ENCODE peak calls at places on chromosome 15, in six cellular contexts. D is SJSA1; Y is heart right ventricle; O is neuronal stem cell; U is effector memory CD4-positive, alpha-beta T cell; I is pancreas. V is an unnamed sample.

GRCh38 chr15:40334941-40335795 is 5.6 kb downstream of the CCDC9B start:
- DNase-seq in Y (no peak), U (no peak), O (no peak), D (no peak), I (no peak), V (no peak)

GRCh38 chr15:40364259-40364658 is 6.2 kb downstream of the DISP2 start:
- DNase-seq in U (no peak), D (no peak), O (no peak), I (no peak), Y (no peak), V (no peak)

GRCh38 chr15:88166330-88166993 is 90.1 kb downstream of the NTRK3 start:
- DNase-seq in O (peak), U (no peak), D (no peak), I (no peak), Y (no peak), V (no peak)

GRCh38 chr15:74519311-74519710 is 21.7 kb upstream of the ARID3B start:
- DNase-seq in I (no peak), U (no peak), O (no peak), Y (no peak), D (peak), V (no peak)

GRCh38 chr15:65130941-65131340 is 2.7 kb downstream of the PDCD7 start:
- DNase-seq in U (no peak), I (no peak), O (no peak), Y (no peak), D (peak), V (no peak)

GRCh38 chr15:31758126-31758525 is 272.2 kb upstream of the CHRNA7 start:
- DNase-seq in O (no peak), D (peak), U (no peak), Y (peak), I (peak), V (peak)

GRCh38 chr15:34952481-34952880 is 17.1 kb downstream of the AQR start:
- DNase-seq in I (no peak), D (no peak), O (no peak), U (no peak), Y (no peak), V (no peak)

GRCh38 chr15:41695750-41696436 is 35.7 kb downstream of the MGA start:
- DNase-seq in Y (peak), I (no peak), U (peak), D (no peak), O (no peak), V (no peak)

GRCh38 chr15:58457466-58457965 is 25.7 kb downstream of the LIPC start:
- DNase-seq in I (no peak), U (no peak), D (peak), Y (no peak), O (no peak), V (no peak)

GRCh38 chr15:50718700-50719125 is 32.1 kb upstream of the TRPM7 start:
- DNase-seq in Y (no peak), O (no peak), U (no peak), I (no peak), D (no peak), V (no peak)

GRCh38 chr15:82986442-82986780 is 401 bp downstream of the RAMAC start:
- DNase-seq in I (no peak), D (no peak), O (no peak), Y (no peak), U (peak), V (no peak)

GRCh38 chr15:37100109-37100873 is at the start of gene MEIS2:
- DNase-seq in I (peak), D (peak), O (peak), Y (peak), U (no peak), V (peak)

GRCh38 chr15:78752492-78753358 is 58.5 kb downstream of the ADAMTS7 start:
- DNase-seq in I (no peak), O (no peak), Y (peak), U (no peak), D (no peak), V (no peak)

GRCh38 chr15:51737538-51738305 is at the start of gene LYSMD2:
- DNase-seq in O (peak), Y (peak), U (peak), I (peak), D (peak), V (no peak)

GRCh38 chr15:95149036-95149435 is 917.7 kb downstream of the MCTP2 start:
- DNase-seq in U (no peak), D (no peak), Y (no peak), I (no peak), O (no peak), V (no peak)

GRCh38 chr15:67146214-67146613 is 80.8 kb downstream of the SMAD3 start:
- DNase-seq in D (no peak), O (no peak), Y (peak), U (no peak), I (peak), V (no peak)

GRCh38 chr15:52730163-52730562 is 51.0 kb upstream of the ATOSA start:
- DNase-seq in D (no peak), O (no peak), U (peak), I (no peak), Y (no peak), V (no peak)

GRCh38 chr15:31586841-31587240 is 260.2 kb downstream of the KLF13 start:
- DNase-seq in O (no peak), U (no peak), D (no peak), I (no peak), Y (no peak), V (no peak)

GRCh38 chr15:57789225-57789624 is 82.7 kb downstream of the POLR2M start:
- DNase-seq in I (no peak), D (no peak), Y (no peak), O (no peak), U (no peak), V (no peak)

GRCh38 chr15:84988909-84989644 is 7.4 kb downstream of the PDE8A start:
- DNase-seq in Y (no peak), I (no peak), U (no peak), D (no peak), O (no peak), V (no peak)

GRCh38 chr15:98077186-98077585 is 116.7 kb downstream of the ARRDC4 start:
- DNase-seq in I (no peak), D (no peak), O (no peak), Y (no peak), U (no peak), V (no peak)

GRCh38 chr15:66253643-66254363 is at the start of gene MEGF11:
- DNase-seq in U (no peak), D (no peak), Y (no peak), I (no peak), O (no peak), V (no peak)

GRCh38 chr15:57820119-57820518 is 113.6 kb downstream of the POLR2M start:
- DNase-seq in D (no peak), U (no peak), I (no peak), Y (no peak), O (no peak), V (no peak)

GRCh38 chr15:43370310-43370974 is 401 bp downstream of the ZSCAN29 start:
- DNase-seq in I (peak), Y (no peak), O (peak), U (no peak), D (peak), V (peak)

GRCh38 chr15:74036271-74037170 is 42.0 kb downstream of the PML start:
- DNase-seq in D (peak), Y (peak), O (peak), U (no peak), I (no peak), V (no peak)

GRCh38 chr15:36029606-36030005 is 483.6 kb upstream of the DPH6 start:
- DNase-seq in U (no peak), D (no peak), O (no peak), I (no peak), Y (no peak), V (no peak)

GRCh38 chr15:41940441-41940857 is 31.9 kb downstream of the EHD4 start:
- DNase-seq in U (no peak), D (no peak), Y (no peak), I (no peak), O (no peak), V (no peak)

GRCh38 chr15:94232107-94232506 is 746 bp downstream of the MCTP2 start:
- DNase-seq in Y (no peak), I (no peak), D (no peak), U (no peak), O (no peak), V (no peak)

GRCh38 chr15:56249080-56249479 is 5.4 kb upstream of the RFX7 start:
- DNase-seq in Y (no peak), O (no peak), I (no peak), U (no peak), D (no peak), V (no peak)

GRCh38 chr15:40239671-40240618 is 1.1 kb downstream of the PAK6 start:
- DNase-seq in Y (no peak), U (no peak), I (no peak), D (no peak), O (no peak), V (peak)

GRCh38 chr15:88440021-88440420 is 27.2 kb downstream of the MRPL46 start:
- DNase-seq in O (no peak), Y (no peak), I (no peak), U (no peak), D (no peak), V (no peak)

GRCh38 chr15:82624008-82624407 is 23.2 kb downstream of the CPEB1 start:
- DNase-seq in D (no peak), O (no peak), U (no peak), Y (no peak), I (no peak), V (no peak)

GRCh38 chr15:66404532-66404931 is 17.8 kb downstream of the MAP2K1 start:
- DNase-seq in Y (no peak), D (no peak), U (no peak), O (no peak), I (no peak), V (no peak)

GRCh38 chr15:68601206-68602197 is 22.7 kb downstream of the CORO2B start:
- DNase-seq in U (no peak), D (no peak), O (no peak), I (no peak), Y (peak), V (no peak)
- H3K27ac ChIP-seq in U (no peak), D (no peak), O (no peak), I (no peak), Y (peak), V (peak)

GRCh38 chr15:90957105-90957790 is 2.6 kb downstream of the RCCD1 start:
- DNase-seq in Y (no peak), O (no peak), I (no peak), D (no peak), U (no peak), V (no peak)
- H3K27ac ChIP-seq in Y (peak), O (no peak), I (peak), D (no peak), U (no peak), V (peak)

DNA sequence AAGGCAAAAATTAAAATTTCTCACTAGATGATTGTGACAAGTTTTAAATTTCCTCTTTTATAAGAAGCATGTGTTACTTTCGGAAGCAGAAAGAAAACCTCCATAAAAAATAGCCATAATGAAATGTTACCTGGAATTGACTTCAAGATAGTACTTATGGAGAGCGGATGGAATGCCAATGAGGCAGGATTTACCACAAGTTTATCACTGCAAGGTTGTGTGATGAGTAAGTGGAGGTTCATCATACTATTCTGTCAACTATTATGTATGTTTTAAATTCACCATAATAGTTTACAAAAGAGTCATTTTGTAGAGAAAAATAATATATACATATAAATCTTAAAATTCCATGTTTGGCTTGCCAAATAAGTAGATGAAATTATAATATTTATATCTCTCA is 230.3 kb downstream of the SCAPER start:
- DNase-seq in D (no peak), Y (no peak), O (no peak), I (no peak), U (no peak), V (no peak)
- H3K27ac ChIP-seq in D (no peak), Y (no peak), O (no peak), I (no peak), U (no peak), V (no peak)

GRCh38 chr15:77620960-77621647 is 11.6 kb downstream of the LINGO1 start:
- DNase-seq in D (no peak), I (no peak), Y (no peak), O (no peak), U (no peak), V (no peak)
- H3K27ac ChIP-seq in D (no peak), I (no peak), Y (no peak), O (no peak), U (no peak), V (no peak)

DNA sequence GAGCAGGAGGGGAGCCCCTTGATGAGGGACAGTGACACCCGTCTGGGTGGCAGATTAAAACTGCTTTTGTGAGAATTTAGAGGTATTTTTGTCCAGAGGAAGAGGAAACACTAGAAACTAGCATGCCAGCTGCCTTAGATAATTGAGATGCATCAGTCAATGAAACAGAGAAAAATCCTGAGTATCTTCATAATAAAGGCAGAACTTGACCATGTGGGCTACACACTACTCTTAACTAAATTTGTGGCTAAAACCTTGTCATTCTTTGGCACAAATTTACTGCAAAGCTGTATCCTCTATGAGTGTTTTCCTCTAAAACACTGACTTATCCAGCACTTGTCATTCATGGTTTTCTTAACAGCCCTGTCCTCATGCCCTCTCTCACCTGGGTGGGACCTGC is 259.7 kb upstream of the TPM1 start:
- DNase-seq in O (no peak), U (no peak), Y (no peak), D (no peak), I (no peak), V (no peak)
- H3K27ac ChIP-seq in O (no peak), U (no peak), Y (peak), D (no peak), I (peak), V (no peak)